ENCODE peak calls at places on chromosomes 11 and 22, in five cellular contexts. One of them, this sample, is unnamed.

GRCh38 chr11:69013009-69013951 is at the start of gene MRGPRF:
- DNase-seq in body of pancreas: peak; percentile 56
- DNase-seq in tibial artery: peak; percentile 95
- DNase-seq in uterus: peak; percentile 98
- DNase-seq in adrenal gland: peak; percentile 60
- DNase-seq in this sample: peak; percentile 94

GRCh38 chr11:8767466-8768142 is 85.0 kb downstream of the RPL27A start:
- DNase-seq in body of pancreas: no peak
- DNase-seq in tibial artery: no peak
- DNase-seq in uterus: no peak
- DNase-seq in adrenal gland: no peak
- DNase-seq in this sample: no peak

GRCh38 chr22:38144025-38144405 is 33.5 kb upstream of the BAIAP2L2 start:
- DNase-seq in body of pancreas: no peak
- DNase-seq in tibial artery: no peak
- DNase-seq in uterus: no peak
- DNase-seq in adrenal gland: no peak
- DNase-seq in this sample: no peak

GRCh38 chr11:134047586-134047999 is 21.3 kb upstream of the JAM3 start:
- DNase-seq in body of pancreas: no peak
- DNase-seq in tibial artery: peak; percentile 90
- DNase-seq in uterus: peak; percentile 92
- DNase-seq in adrenal gland: peak; percentile 65
- DNase-seq in this sample: peak; percentile 92

GRCh38 chr11:73359930-73360742 is 16.1 kb upstream of the RELT start:
- DNase-seq in body of pancreas: no peak
- DNase-seq in tibial artery: no peak
- DNase-seq in uterus: no peak
- DNase-seq in adrenal gland: no peak
- DNase-seq in this sample: peak; percentile 68

GRCh38 chr11:45654242-45654641 is 11.2 kb downstream of the CHST1 start:
- DNase-seq in body of pancreas: no peak
- DNase-seq in tibial artery: no peak
- DNase-seq in uterus: no peak
- DNase-seq in adrenal gland: no peak
- DNase-seq in this sample: no peak

GRCh38 chr22:27510024-27510423 is 291.5 kb downstream of the MN1 start:
- DNase-seq in body of pancreas: no peak
- DNase-seq in tibial artery: no peak
- DNase-seq in uterus: no peak
- DNase-seq in adrenal gland: no peak
- DNase-seq in this sample: no peak

GRCh38 chr22:43890901-43891331 is 897 bp downstream of the PNPLA5 start:
- DNase-seq in body of pancreas: no peak
- DNase-seq in tibial artery: no peak
- DNase-seq in uterus: no peak
- DNase-seq in adrenal gland: no peak
- DNase-seq in this sample: no peak

GRCh38 chr11:6828103-6828502 is 17.4 kb upstream of the OR10A5 start:
- DNase-seq in body of pancreas: no peak
- DNase-seq in tibial artery: no peak
- DNase-seq in uterus: no peak
- DNase-seq in adrenal gland: no peak
- DNase-seq in this sample: no peak

GRCh38 chr11:76781046-76781801 is 1.9 kb upstream of the TSKU start:
- DNase-seq in body of pancreas: no peak
- DNase-seq in tibial artery: no peak
- DNase-seq in uterus: no peak
- DNase-seq in adrenal gland: no peak
- DNase-seq in this sample: no peak

GRCh38 chr22:22002526-22003055 is 20.0 kb upstream of the TOP3B start:
- DNase-seq in body of pancreas: no peak
- DNase-seq in tibial artery: no peak
- DNase-seq in uterus: no peak
- DNase-seq in adrenal gland: no peak
- DNase-seq in this sample: no peak

GRCh38 chr11:27723685-27724084 is 23.4 kb upstream of the BDNF start:
- DNase-seq in body of pancreas: no peak
- DNase-seq in tibial artery: no peak
- DNase-seq in uterus: no peak
- DNase-seq in adrenal gland: no peak
- DNase-seq in this sample: no peak

GRCh38 chr22:45261407-45262088 is 20.9 kb upstream of the KIAA0930 start:
- DNase-seq in body of pancreas: no peak
- DNase-seq in tibial artery: no peak
- DNase-seq in uterus: no peak
- DNase-seq in adrenal gland: no peak
- DNase-seq in this sample: no peak

GRCh38 chr11:86696004-86696403 is 23.6 kb upstream of the ME3 start:
- DNase-seq in body of pancreas: no peak
- DNase-seq in tibial artery: no peak
- DNase-seq in uterus: no peak
- DNase-seq in adrenal gland: no peak
- DNase-seq in this sample: no peak

GRCh38 chr11:15859411-15859810 is 496.9 kb downstream of the SOX6 start:
- DNase-seq in body of pancreas: no peak
- DNase-seq in tibial artery: no peak
- DNase-seq in uterus: no peak
- DNase-seq in adrenal gland: no peak
- DNase-seq in this sample: no peak

GRCh38 chr11:1367721-1368120 is 22.0 kb upstream of the BRSK2 start:
- DNase-seq in body of pancreas: no peak
- DNase-seq in tibial artery: no peak
- DNase-seq in uterus: no peak
- DNase-seq in adrenal gland: no peak
- DNase-seq in this sample: no peak
- H3K9me3 ChIP-seq in body of pancreas: no peaks in the 10 kb centered on the region
- H3K9me3 ChIP-seq in tibial artery: peaks cover 29% of the 10 kb centered on the region
- H3K9me3 ChIP-seq in uterus: no peaks in the 10 kb centered on the region
- H3K9me3 ChIP-seq in adrenal gland: no peaks in the 10 kb centered on the region
- H3K9me3 ChIP-seq in this sample: peaks cover 4% of the 10 kb centered on the region

GRCh38 chr11:32333335-32333991 is 101.9 kb downstream of the WT1 start:
- DNase-seq in body of pancreas: peak; percentile 77
- DNase-seq in tibial artery: peak; percentile 49
- DNase-seq in uterus: peak; percentile 80
- DNase-seq in adrenal gland: peak; percentile 68
- DNase-seq in this sample: peak; percentile 80
- H3K4me3 ChIP-seq in body of pancreas: no peak overlapping the region
- H3K4me3 ChIP-seq in tibial artery: peak overlapping the region; percentile 52
- H3K4me3 ChIP-seq in uterus: peak overlapping the region; percentile 32
- H3K4me3 ChIP-seq in adrenal gland: no peak overlapping the region
- H3K4me3 ChIP-seq in this sample: peak overlapping the region; percentile 44

DNA sequence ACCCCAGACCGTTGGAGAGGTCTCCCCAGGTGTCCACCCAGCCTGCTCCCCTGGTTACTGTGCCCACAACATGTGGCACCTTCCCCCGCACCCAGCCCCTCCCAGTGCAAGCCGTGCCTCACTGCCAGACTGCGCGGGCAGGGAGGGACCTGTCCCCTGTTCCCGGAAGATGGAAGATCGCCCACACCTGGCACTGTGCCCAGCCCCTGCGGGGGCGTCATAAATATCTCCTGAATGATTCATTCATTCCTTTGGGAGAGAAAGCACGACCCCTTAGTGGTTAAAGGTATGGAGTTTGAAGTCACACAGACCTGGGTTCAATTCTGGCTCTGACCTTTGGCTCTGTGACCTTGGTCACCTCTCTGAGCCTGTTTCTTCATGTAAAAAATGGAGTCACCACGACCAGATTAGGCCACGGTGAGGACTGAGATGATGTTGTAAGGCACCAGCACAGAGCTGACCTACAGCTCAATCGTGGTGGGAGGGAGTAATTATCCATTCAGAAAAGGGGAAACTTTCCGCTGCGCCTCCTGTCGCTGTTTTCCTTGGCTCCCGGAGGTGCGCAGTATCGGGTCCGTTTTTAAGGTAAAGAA is 497 bp upstream of the SYT12 start:
- DNase-seq in body of pancreas: peak; percentile 54
- DNase-seq in tibial artery: no peak
- DNase-seq in uterus: peak; percentile 42
- DNase-seq in adrenal gland: peak; percentile 56
- DNase-seq in this sample: peak; percentile 72
- H3K27ac ChIP-seq in body of pancreas: no peak overlapping the region
- H3K27ac ChIP-seq in tibial artery: peak overlapping the region; percentile 62
- H3K27ac ChIP-seq in uterus: no peak overlapping the region
- H3K27ac ChIP-seq in adrenal gland: no peak overlapping the region
- H3K27ac ChIP-seq in this sample: no peak overlapping the region

GRCh38 chr11:109275931-109276330 is 146.1 kb upstream of the C11orf87 start:
- DNase-seq in body of pancreas: no peak
- DNase-seq in tibial artery: no peak
- DNase-seq in uterus: no peak
- DNase-seq in adrenal gland: no peak
- DNase-seq in this sample: no peak
- H3K9me3 ChIP-seq in body of pancreas: no peaks in the 10 kb centered on the region
- H3K9me3 ChIP-seq in tibial artery: no peaks in the 10 kb centered on the region
- H3K9me3 ChIP-seq in uterus: no peaks in the 10 kb centered on the region
- H3K9me3 ChIP-seq in adrenal gland: no peaks in the 10 kb centered on the region
- H3K9me3 ChIP-seq in this sample: no peaks in the 10 kb centered on the region

This sample was measured in right cardiac atrium.